ENCODE peak calls at places on chromosomes 5 and 9, in five cellular contexts. C is adrenal gland, X is AG04450, U is ascending aorta, N is astrocyte of the spinal cord. R is an unnamed sample.

GRCh38 chr9:69186841-69187611 is 12.9 kb downstream of the TJP2 start:
- DNase-seq in U (no peak), C (no peak), X (no peak), N (no peak), R (no peak)

GRCh38 chr9:37027582-37028424 is 6.3 kb downstream of the PAX5 start:
- DNase-seq in X (peak), U (no peak), C (peak), N (peak), R (peak)

GRCh38 chr5:25241981-25242380 is 597.2 kb upstream of the CDH10 start:
- DNase-seq in C (no peak), N (no peak), X (no peak), U (no peak), R (no peak)

GRCh38 chr9:133054966-133055365 is 6.8 kb upstream of the CEL start:
- DNase-seq in N (peak), U (no peak), C (no peak), X (no peak), R (peak)

GRCh38 chr9:109574061-109574882 is 76.2 kb upstream of the PTPN3 start:
- DNase-seq in C (peak), N (peak), U (no peak), X (peak), R (no peak)

GRCh38 chr5:21709766-21710165 is 1143.4 kb downstream of the CDH12 start:
- DNase-seq in U (no peak), X (no peak), C (no peak), N (no peak), R (no peak)

GRCh38 chr9:106799146-106799545 is 63.8 kb upstream of the ZNF462 start:
- DNase-seq in X (peak), U (no peak), C (no peak), N (peak), R (no peak)

GRCh38 chr9:129561594-129562281 is 59.2 kb downstream of the C9orf50 start:
- DNase-seq in X (no peak), N (peak), C (peak), U (no peak), R (no peak)

DNA sequence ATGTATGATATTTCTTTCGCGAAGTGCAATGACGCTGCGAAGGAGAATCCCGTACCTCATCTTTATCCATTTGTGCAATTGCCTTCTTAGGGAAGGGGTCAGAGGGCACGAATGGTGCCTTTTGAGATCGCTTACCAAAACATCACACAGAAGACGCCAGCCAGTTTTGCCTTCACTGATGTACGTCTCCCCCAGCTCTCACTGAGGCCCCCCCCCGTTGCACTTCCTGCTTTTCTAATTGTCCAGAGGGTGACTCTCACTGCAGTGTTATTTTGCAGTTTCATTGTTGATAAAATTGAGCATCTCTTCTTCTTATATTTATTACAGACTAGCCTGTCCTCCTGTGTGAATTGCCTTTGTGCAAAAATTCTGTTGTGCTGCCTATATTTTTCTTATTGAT is 39.0 kb upstream of the CACNA1B start:
- DNase-seq in N (no peak), C (no peak), U (no peak), X (no peak), R (no peak)
- H3K4me3 ChIP-seq in N (no peak), C (no peak), U (no peak), X (no peak), R (no peak)

DNA sequence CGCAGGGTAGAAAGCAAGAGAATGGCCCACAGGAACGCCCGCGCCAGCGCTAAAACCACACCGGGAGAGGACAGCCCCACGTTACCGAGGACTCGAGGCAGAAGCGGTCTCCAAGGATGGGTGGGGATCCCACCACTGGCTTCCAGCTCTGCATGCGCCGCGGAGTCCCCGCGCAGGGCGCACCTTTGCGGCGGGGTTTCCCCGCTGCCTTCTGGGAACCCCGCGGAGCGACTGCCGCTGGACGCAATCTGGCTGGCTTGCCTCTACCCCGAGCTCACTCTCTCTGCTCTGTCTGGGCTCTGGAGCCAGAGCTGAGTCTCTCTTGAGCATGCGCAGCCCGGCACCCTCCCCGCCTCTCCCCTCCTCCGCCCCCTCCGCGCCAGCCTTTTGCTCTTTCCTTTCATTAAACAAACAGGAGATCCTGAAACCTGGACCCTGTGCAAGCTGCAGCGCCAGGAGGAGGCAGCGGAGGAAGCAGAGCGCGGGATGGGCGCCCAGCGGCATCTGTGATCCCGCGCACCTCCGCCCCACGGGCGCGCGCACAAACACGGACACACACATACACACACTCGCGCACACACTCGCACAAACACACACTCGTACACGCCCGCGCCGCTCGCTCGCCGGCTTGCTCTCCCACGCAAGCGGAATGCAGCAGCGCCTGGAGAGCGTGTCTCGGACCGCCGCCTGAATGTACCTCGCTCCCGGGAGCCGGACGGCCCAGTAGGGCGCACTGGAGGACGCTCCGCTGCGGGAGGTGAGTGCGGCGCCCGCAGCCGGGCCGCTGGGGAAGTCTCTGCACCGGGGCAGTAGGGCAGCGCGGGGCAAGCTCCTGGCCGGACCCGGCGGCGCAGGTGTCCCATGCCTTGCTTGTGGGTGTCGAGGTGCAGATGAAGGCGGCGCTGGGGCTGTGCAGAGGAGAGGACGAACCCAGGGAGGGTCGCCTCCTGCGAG is at the start of gene PLPPR1:
- DNase-seq in U (no peak), C (peak), X (no peak), N (peak), R (peak)
- TF ChIP-seq CTCF in U (no peak), C (no peak), X (no peak), N (peak), R (no peak)

DNA sequence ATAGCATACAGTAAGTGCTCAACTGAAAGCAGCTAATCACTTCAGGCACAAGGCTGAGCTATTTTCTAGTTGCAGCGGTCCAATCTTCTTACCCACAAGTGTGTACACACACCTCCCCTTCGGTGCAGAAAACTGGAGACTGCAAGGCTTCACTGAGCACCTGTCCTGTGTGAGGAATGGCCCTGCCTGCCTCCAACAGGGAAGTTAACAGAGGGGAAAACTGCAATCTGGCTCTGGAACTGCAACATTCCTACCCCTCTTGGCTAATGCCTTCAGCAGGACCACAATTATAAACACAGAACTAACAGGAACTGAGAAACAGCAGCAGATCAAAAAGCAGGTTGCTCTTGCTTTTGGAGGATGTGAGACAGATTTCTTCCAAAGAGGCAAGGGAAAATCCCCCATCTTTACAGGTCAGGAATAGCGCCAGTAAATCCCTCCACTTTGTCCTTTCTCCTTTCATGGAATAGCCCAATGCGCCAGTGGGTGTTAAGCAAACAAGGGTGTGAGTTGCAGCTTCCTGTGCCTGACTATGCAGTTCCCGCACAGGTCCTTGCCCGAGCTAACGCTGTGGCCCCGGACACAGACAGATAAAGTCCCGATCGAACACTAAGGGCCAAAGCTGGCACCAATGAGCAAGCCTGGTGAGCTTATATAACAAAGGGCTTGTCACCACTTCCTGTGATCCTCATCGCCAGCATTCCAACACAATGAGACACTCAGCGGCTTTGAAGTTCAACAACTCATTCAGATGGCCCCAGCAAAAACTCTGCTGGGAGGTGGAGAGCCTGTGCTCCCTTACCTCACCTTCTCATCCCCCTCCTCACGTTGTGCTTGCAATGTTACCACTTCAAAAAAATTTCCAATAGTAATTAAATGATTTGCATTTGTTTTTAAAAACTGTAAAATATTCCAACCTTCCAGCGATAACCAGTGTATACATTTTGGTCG is 21.5 kb downstream of the SHB start:
- DNase-seq in N (peak), C (peak), X (peak), U (no peak), R (peak)
- H3K4me3 ChIP-seq in N (no peak), C (no peak), X (peak), U (peak), R (peak)

GRCh38 chr5:32038537-32038936 is 135.6 kb downstream of the GOLPH3 start:
- DNase-seq in U (no peak), X (no peak), C (no peak), N (no peak), R (no peak)
- TF ChIP-seq CTCF in U (no peak), X (no peak), C (no peak), N (no peak), R (no peak)

DNA sequence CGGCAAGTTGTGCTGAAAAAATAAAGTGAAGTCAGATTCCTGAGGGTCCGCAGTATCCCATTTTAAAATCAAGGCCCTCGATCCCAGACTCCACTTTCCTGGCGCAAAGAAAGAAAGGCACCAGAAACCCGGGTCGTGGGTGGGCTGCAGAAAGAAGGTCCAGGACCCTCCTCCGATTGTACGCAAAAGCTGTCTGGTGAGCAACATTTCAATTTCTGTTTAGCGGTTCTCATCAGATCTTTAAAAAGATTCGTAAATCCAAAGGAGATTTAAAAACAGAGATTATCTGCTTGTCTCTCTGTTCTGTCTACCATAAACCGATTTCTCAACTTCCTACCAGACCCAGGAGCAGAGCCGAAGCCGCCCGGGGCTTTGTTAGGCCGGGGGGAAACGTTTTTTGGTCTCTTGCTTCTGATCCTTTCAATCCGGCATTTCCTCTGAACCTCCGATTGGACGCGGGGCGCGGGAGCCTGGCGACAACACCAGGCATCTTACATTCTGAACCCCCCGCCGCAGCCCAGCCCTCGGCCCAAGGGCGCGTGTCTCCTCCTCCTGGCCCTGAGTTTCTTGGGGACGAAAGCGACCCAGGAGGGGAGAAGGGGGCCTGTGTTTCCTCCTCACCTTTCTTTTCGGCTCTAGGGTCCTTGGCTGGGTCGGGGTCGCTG is 745 bp downstream of the NKX2-5 start:
- DNase-seq in N (no peak), X (no peak), U (no peak), C (no peak), R (no peak)
- H3K4me3 ChIP-seq in N (no peak), X (no peak), U (peak), C (no peak), R (peak)

GRCh38 chr9:35168963-35169362 is 7.2 kb downstream of the UNC13B start:
- DNase-seq in X (no peak), C (no peak), U (no peak), N (no peak), R (no peak)
- TF ChIP-seq CTCF in X (no peak), C (no peak), U (no peak), N (no peak), R (no peak)

DNA sequence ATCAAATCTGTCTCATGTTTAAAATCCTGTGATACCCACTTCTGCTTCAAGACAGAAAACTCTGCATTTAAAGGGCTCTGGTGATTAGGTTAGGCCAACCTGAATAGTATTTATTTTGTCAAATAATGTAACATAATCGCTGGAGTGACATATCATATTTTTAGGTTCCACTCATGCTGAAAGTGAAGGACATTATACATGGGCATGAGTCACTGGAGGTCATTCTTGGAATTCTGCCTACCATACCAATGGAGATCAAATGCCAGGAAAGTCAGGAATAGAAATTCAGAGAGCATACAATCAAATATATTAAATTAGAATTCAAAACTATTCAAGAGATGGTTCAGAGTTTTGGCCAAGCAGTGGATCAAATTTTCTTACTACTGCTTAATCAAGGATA is 97.1 kb upstream of the PRSS3 start:
- DNase-seq in X (no peak), U (no peak), N (no peak), C (no peak), R (no peak)
- H3K4me3 ChIP-seq in X (no peak), U (no peak), N (no peak), C (no peak), R (no peak)

DNA sequence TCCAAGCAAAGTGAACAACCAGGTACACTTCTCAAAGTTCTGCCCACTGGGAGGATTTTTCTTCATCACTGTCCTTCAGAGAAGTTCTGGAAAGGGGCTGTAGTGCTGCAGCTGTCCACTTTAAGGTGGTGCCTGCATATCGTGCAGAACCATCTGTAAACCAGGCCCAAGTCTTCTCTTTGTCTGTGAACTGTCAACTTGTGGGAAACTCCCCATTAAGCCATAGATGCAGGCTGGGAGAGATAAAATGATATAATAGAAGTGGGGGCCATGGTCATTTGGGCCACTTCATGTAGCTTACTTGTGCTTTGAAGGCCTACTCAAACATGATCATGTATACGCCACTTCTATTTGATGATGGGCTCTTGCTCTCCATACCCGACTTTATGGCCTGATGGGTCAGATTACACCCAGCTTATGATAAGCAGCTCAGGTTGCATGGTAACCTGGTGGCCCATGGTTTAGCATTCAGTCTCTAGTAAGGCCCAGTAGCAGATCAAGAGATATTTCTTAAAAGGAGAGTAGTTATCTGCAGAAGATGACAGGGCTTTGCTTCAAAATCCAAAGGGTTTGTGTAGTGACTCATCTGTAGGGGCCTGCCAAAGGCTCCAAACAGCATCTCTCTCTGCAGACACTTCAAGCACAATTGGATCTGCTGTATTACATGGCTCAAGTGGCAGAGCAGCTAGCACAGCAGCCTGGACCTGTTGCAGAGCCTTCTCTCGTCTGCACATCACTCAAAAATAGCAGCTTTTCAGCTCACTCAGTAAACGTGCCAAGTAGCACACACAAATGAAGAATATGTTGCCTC is 15.7 kb upstream of the BTF3 start:
- DNase-seq in C (no peak), X (peak), N (peak), U (no peak), R (no peak)
- TF ChIP-seq CTCF in C (no peak), X (no peak), N (no peak), U (no peak), R (no peak)